ENCODE peak calls at places on chromosomes 1 and 21, in eight cellular contexts. M is right lobe of liver, T is mammary epithelial cell, N is RWPE2, J is left ventricle myocardium inferior, S is pancreas, O is fibroblast of lung, X is esophagus squamous epithelium. Q is an unnamed sample.
A peak's percentile ranks its signal among the peaks of the same experiment; 100 is the strongest.

GRCh38 chr1:235532350-235532749 is 28.1 kb upstream of the B3GALNT2 start:
- DNase-seq in J (no peak), X (no peak), N (no peak), S (no peak), T (peak; percentile 76), O (peak; percentile 36), M (no peak), Q (no peak)

GRCh38 chr1:232352956-232353355 is 277.0 kb downstream of the SIPA1L2 start:
- DNase-seq in J (no peak), O (no peak), T (no peak), S (no peak), X (no peak), N (no peak), M (no peak), Q (no peak)

GRCh38 chr1:208437416-208437815 is 193.2 kb upstream of the PLXNA2 start:
- DNase-seq in J (no peak), S (no peak), M (no peak), T (peak; percentile 60), O (peak; percentile 32), X (no peak), N (no peak), Q (no peak)

GRCh38 chr1:28326980-28327379 is 1.9 kb upstream of the MED18 start:
- DNase-seq in S (no peak), J (no peak), N (no peak), O (no peak), M (no peak), X (no peak), T (peak; percentile 74), Q (no peak)

GRCh38 chr1:24501371-24502167 is 1.1 kb upstream of the RCAN3 start:
- DNase-seq in S (no peak), X (no peak), J (no peak), T (peak; percentile 33), M (no peak), N (no peak), O (no peak), Q (peak; percentile 53)

GRCh38 chr21:43740497-43741156 is 21.7 kb downstream of the PDXK start:
- DNase-seq in T (no peak), N (no peak), J (no peak), X (no peak), O (no peak), M (no peak), S (peak; percentile 55), Q (peak; percentile 63)

GRCh38 chr1:201327687-201328240 is 44.5 kb downstream of the PKP1 start:
- DNase-seq in N (no peak), X (no peak), S (peak; percentile 36), M (no peak), T (peak; percentile 49), O (no peak), J (no peak), Q (no peak)

GRCh38 chr1:228197555-228198147 is 10.2 kb upstream of the OBSCN start:
- DNase-seq in O (no peak), T (no peak), N (no peak), X (no peak), M (no peak), J (no peak), S (no peak), Q (no peak)

GRCh38 chr1:3339856-3340255 is 114.6 kb upstream of the ARHGEF16 start:
- DNase-seq in X (no peak), J (no peak), S (no peak), T (no peak), O (no peak), N (no peak), M (no peak), Q (no peak)

GRCh38 chr1:3341236-3341994 is 113.0 kb upstream of the ARHGEF16 start:
- DNase-seq in N (no peak), X (no peak), S (no peak), J (no peak), T (no peak), M (no peak), O (no peak), Q (no peak)

GRCh38 chr1:3342960-3343359 is 111.5 kb upstream of the ARHGEF16 start:
- DNase-seq in T (no peak), X (no peak), M (no peak), J (no peak), S (no peak), O (no peak), N (no peak), Q (no peak)

GRCh38 chr1:3338725-3339070 is 115.8 kb upstream of the ARHGEF16 start:
- DNase-seq in O (no peak), M (no peak), T (no peak), J (no peak), N (no peak), S (no peak), X (no peak), Q (no peak)

DNA sequence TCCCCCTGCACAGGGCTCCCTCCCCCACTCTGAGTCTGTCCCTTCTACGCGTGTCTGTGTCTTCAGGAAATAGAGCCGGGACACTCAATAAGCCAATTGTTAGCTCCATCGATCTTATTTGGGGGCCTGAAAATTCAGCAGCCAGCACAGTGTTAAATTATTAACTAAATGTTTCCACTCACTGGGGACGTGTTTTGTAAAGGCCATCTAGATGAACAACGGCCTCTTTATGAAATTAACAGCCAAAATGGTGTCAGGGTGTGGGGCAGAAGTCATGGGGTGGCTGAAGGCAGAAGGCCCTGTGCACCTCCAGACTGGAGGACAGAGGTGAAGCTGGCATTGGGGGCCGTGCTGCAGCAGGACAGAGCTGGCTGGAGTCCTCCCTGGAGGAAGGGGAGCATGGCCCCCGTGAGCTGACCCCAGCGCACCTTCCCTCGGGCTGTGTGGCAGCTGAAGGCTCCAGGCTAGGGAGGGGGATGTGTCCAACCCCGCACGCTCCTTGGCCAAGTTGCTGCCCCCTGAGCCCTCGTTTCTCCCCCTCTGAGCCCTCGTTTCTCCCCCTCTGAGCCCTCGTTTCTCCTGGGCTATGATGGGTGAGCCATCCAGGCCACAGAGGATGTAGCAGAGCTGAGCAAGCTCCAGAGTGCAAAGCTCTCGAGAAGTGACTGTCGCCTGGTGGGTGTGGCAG is 113.8 kb upstream of the ARHGEF16 start:
- DNase-seq in T (no peak), M (no peak), X (no peak), S (no peak), J (no peak), N (no peak), O (no peak), Q (no peak)
- H3K4me1 ChIP-seq in T (no peaks in the 10 kb centered on the region), M (no peaks in the 10 kb centered on the region), X (no peaks in the 10 kb centered on the region), S (no peaks in the 10 kb centered on the region), J (peaks cover 27% of the 10 kb centered on the region), N (no peaks in the 10 kb centered on the region), O (no peaks in the 10 kb centered on the region), Q (no peaks in the 10 kb centered on the region)

GRCh38 chr1:58888776-58889341 is 105.0 kb upstream of the JUN start:
- DNase-seq in O (no peak), J (no peak), X (no peak), M (no peak), S (no peak), N (no peak), T (peak; percentile 56), Q (no peak)

GRCh38 chr1:58885998-58886397 is 102.2 kb upstream of the JUN start:
- DNase-seq in J (peak; percentile 45), N (no peak), X (no peak), M (no peak), S (no peak), O (peak; percentile 47), T (no peak), Q (no peak)

GRCh38 chr1:58884706-58885661 is 101.1 kb upstream of the JUN start:
- DNase-seq in X (no peak), N (no peak), S (no peak), M (peak; percentile 72), O (no peak), J (peak; percentile 38), T (no peak), Q (peak; percentile 77)

GRCh38 chr1:58887059-58887458 is 103.2 kb upstream of the JUN start:
- DNase-seq in S (no peak), O (peak; percentile 34), T (no peak), M (no peak), N (no peak), X (no peak), J (no peak), Q (no peak)

DNA sequence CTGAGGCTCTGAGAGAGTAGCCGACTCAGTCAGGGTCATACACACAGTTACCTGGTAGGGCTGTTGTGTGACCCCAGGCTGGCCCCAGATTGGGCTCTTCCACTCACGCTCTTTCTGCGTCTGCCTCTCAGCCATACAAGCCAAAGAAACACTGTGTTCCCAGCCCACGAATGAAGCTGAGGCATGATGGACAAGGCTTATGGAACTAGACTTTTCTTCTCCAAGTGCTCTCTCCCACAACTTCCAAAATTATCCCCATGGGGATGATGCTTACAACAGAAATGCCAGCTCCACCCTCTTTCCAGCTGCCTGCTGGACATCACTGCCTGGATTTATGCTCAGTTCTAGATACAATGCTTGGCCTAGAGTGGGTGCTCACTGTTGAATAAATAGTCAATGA is 102.8 kb upstream of the JUN start:
- DNase-seq in O (peak; percentile 51), T (no peak), J (no peak), S (no peak), M (no peak), N (no peak), X (no peak), Q (no peak)
- TF ChIP-seq CTCF in O (no peak), T (no peak), J (no peak), S (no peak), M (no peak), N (no peak), X (no peak), Q (no peak)

GRCh38 chr1:107803579-107803978 is 161.4 kb downstream of the VAV3 start:
- DNase-seq in S (no peak), N (no peak), O (no peak), T (no peak), M (no peak), X (no peak), J (no peak), Q (no peak)

GRCh38 chr1:107806902-107807301 is 158.1 kb downstream of the VAV3 start:
- DNase-seq in N (no peak), J (no peak), S (no peak), T (no peak), O (no peak), X (no peak), M (no peak), Q (no peak)

GRCh38 chr1:107802654-107803053 is 162.3 kb downstream of the VAV3 start:
- DNase-seq in N (no peak), J (no peak), O (no peak), X (no peak), S (no peak), M (no peak), T (no peak), Q (no peak)

GRCh38 chr1:107804134-107804533 is 160.8 kb downstream of the VAV3 start:
- DNase-seq in N (no peak), S (no peak), T (no peak), M (no peak), O (no peak), J (no peak), X (no peak), Q (no peak)

DNA sequence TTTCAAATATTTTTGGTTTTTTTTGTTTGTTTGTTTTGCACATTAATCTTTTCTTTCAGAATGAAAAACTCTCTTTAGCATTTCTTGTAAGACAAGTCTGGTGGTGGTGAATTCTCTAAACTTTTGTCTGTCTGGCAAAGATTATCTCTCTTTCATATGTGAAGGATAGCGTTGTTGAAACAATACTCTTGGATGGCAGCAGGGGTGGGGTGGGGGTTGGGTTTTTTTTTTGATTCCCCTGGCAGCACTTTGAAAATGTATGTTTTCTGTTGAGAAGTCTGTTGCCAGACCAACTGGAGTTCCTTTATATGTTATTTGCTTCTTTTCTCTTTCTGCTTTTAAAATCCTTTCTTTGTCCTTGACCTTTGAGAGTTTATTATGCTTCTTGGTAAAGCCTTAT is 160.2 kb downstream of the VAV3 start:
- DNase-seq in M (no peak), N (no peak), S (no peak), X (no peak), O (no peak), T (no peak), J (no peak), Q (no peak)
- H3K4me3 ChIP-seq in M (no peak overlapping the region), N (no peak overlapping the region), S (no peak overlapping the region), X (no peak overlapping the region), O (no peak overlapping the region), T (no peak overlapping the region), J (no peak overlapping the region), Q (no peak overlapping the region)

GRCh38 chr1:93672477-93673158 is 9.0 kb downstream of the BCAR3 start:
- DNase-seq in N (no peak), X (no peak), M (no peak), T (no peak), O (no peak), S (no peak), J (no peak), Q (peak; percentile 50)

GRCh38 chr1:93672069-93672468 is 9.6 kb downstream of the BCAR3 start:
- DNase-seq in T (peak; percentile 42), O (peak; percentile 95), M (no peak), J (peak; percentile 76), X (no peak), S (no peak), N (no peak), Q (peak; percentile 61)

GRCh38 chr1:93671090-93671743 is 10.4 kb downstream of the BCAR3 start:
- DNase-seq in J (no peak), M (no peak), S (no peak), N (no peak), O (no peak), X (no peak), T (no peak), Q (no peak)

GRCh38 chr1:93675272-93675671 is 6.4 kb downstream of the BCAR3 start:
- DNase-seq in O (no peak), N (no peak), J (no peak), X (no peak), T (no peak), M (no peak), S (no peak), Q (no peak)

GRCh38 chr1:93673159-93673657 is 8.4 kb downstream of the BCAR3 start:
- DNase-seq in J (no peak), M (no peak), N (no peak), X (no peak), S (no peak), O (peak; percentile 84), T (no peak), Q (no peak)
- H3K4me1 ChIP-seq in J (peaks cover 98% of the 10 kb centered on the region), M (no peaks in the 10 kb centered on the region), N (peaks cover 86% of the 10 kb centered on the region), X (peaks cover 82% of the 10 kb centered on the region), S (peaks cover 8% of the 10 kb centered on the region), O (peaks cover 48% of the 10 kb centered on the region), T (peaks cover 73% of the 10 kb centered on the region), Q (peaks cover 27% of the 10 kb centered on the region)

Q was measured in mucosa of descending colon.